ENCODE peak calls at places on chromosomes 3 and 15, in five cellular contexts. M, Z, H, D and T are unnamed samples.

GRCh38 chr15:37096878-37097568 is 3.3 kb downstream of the MEIS2 start:
- DNase-seq in M (no peak), Z (peak), H (peak), D (peak), T (no peak)

GRCh38 chr3:153553605-153553945 is 391.5 kb downstream of the RAP2B start:
- DNase-seq in D (no peak), Z (no peak), M (no peak), H (no peak), T (no peak)

GRCh38 chr3:5891721-5892120 is 704.2 kb downstream of the EDEM1 start:
- DNase-seq in Z (no peak), M (peak), H (no peak), D (no peak), T (no peak)

GRCh38 chr15:50137893-50138292 is 18.9 kb upstream of the ATP8B4 start:
- DNase-seq in M (no peak), H (peak), Z (no peak), D (no peak), T (no peak)

GRCh38 chr15:35603298-35603697 is 57.3 kb upstream of the DPH6 start:
- DNase-seq in M (peak), D (no peak), H (peak), Z (no peak), T (no peak)

GRCh38 chr15:82045179-82045891 is 483 bp downstream of the MEX3B start:
- DNase-seq in H (peak), Z (peak), D (peak), M (peak), T (no peak)

GRCh38 chr15:64731012-64731806 is 44.2 kb downstream of the RBPMS2 start:
- DNase-seq in H (peak), M (peak), D (peak), Z (peak), T (peak)

GRCh38 chr3:194633349-194634004 is at the start of gene TMEM44:
- DNase-seq in D (peak), H (peak), Z (peak), M (peak), T (no peak)

GRCh38 chr3:156605686-156606605 is 51.0 kb upstream of the SSR3 start:
- DNase-seq in D (peak), Z (peak), M (peak), H (peak), T (peak)

GRCh38 chr3:128337305-128337704 is 129.4 kb downstream of the DNAJB8 start:
- DNase-seq in M (no peak), Z (no peak), H (no peak), D (no peak), T (no peak)

GRCh38 chr15:76177491-76178040 is 117.8 kb downstream of the TMEM266 start:
- DNase-seq in D (no peak), Z (no peak), H (peak), M (peak), T (peak)

GRCh38 chr3:49266410-49267170 is 10.4 kb downstream of the C3orf62 start:
- DNase-seq in Z (no peak), M (no peak), D (no peak), H (no peak), T (no peak)

GRCh38 chr15:63553388-63553791 is 43.8 kb upstream of the FBXL22 start:
- DNase-seq in Z (no peak), D (peak), M (peak), H (peak), T (no peak)

GRCh38 chr15:44034933-44035624 is 160.0 kb downstream of the FRMD5 start:
- DNase-seq in M (peak), H (peak), D (no peak), Z (no peak), T (no peak)

GRCh38 chr3:141316851-141317250 is 51.5 kb upstream of the ZBTB38 start:
- DNase-seq in Z (no peak), M (no peak), H (no peak), D (no peak), T (no peak)

GRCh38 chr15:26561994-26562730 is 210.7 kb downstream of the GABRB3 start:
- DNase-seq in M (no peak), D (no peak), Z (no peak), H (no peak), T (no peak)

GRCh38 chr3:78048698-78049097 is 1008.8 kb downstream of the ROBO2 start:
- DNase-seq in D (no peak), M (no peak), H (no peak), Z (no peak), T (no peak)

GRCh38 chr15:78808550-78808949 is 2.7 kb downstream of the ADAMTS7 start:
- DNase-seq in Z (peak), M (peak), D (no peak), H (peak), T (no peak)

GRCh38 chr3:100525753-100526612 is 33.6 kb downstream of the TMEM45A start:
- DNase-seq in D (peak), Z (no peak), H (peak), M (peak), T (no peak)

GRCh38 chr3:136787226-136787793 is 31.6 kb upstream of the SLC35G2 start:
- DNase-seq in H (peak), Z (no peak), D (no peak), M (peak), T (no peak)

GRCh38 chr15:55714064-55714463 is 28.9 kb downstream of the PRTG start:
- DNase-seq in H (no peak), M (no peak), Z (no peak), D (no peak), T (no peak)
- TF ChIP-seq CTCF in H (no peak), M (no peak), Z (no peak), D (no peak), T (no peak)

DNA sequence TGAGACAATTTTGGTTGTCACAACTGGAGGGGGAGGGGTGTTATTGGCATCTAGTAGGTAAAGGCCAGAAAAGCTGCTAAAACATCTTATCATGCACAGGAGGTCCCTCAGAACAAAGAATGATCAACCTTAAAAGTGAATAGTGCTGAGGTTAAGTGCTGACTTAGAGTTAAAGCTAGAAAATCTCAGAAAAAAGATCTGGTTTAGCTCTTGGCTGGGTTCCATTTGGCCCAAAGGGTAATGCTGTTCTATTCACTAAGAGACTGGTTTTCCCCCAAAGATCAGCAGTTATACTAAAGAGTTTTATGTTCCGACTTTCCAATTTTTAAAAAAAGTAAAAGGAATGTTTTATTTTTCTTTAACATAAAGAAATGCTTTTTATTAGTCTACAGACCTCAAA is 15.6 kb downstream of the DCBLD2 start:
- DNase-seq in M (peak), Z (no peak), D (no peak), H (peak), T (no peak)
- H3K4me3 ChIP-seq in M (no peak), Z (no peak), D (no peak), H (no peak), T (no peak)

GRCh38 chr15:52094811-52095584 is 17.6 kb downstream of the BCL2L10 start:
- DNase-seq in Z (no peak), D (peak), H (no peak), M (no peak), T (no peak)
- H3K27ac ChIP-seq in Z (no peak), D (peak), H (peak), M (peak), T (no peak)

GRCh38 chr3:53354945-53355498 is 7.7 kb upstream of the DCP1A start:
- DNase-seq in Z (no peak), H (peak), D (no peak), M (peak), T (no peak)

GRCh38 chr3:53347261-53348064 is at the start of gene DCP1A:
- DNase-seq in H (peak), Z (peak), M (peak), D (peak), T (peak)

GRCh38 chr3:53346514-53346913 is 829 bp downstream of the DCP1A start:
- DNase-seq in D (no peak), H (no peak), Z (peak), M (peak), T (no peak)

GRCh38 chr3:53346922-53347260 is 452 bp downstream of the DCP1A start:
- DNase-seq in D (no peak), Z (no peak), M (no peak), H (no peak), T (no peak)

DNA sequence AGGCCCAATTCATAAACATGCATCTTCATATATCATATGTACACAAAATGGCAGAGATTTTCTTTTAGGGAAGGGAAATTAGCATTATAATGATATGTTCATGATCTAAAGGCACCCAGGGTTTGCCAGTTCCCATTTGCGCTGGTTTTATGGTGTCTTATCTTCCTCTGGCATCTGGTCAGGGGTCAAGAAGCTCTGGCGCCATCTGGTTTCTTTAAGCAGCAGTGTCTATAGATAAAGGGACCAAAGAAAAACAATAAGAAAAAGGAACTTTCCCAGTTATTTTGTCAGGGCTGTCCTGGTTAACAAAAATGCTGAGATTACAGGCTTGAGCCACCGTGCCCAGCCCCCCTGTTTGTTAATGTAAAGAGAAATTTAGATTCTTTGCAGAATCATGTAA is 3.3 kb upstream of the DCP1A start:
- DNase-seq in H (peak), Z (peak), D (no peak), M (no peak), T (no peak)
- TF ChIP-seq CTCF in H (peak), Z (peak), D (no peak), M (no peak), T (no peak)

DNA sequence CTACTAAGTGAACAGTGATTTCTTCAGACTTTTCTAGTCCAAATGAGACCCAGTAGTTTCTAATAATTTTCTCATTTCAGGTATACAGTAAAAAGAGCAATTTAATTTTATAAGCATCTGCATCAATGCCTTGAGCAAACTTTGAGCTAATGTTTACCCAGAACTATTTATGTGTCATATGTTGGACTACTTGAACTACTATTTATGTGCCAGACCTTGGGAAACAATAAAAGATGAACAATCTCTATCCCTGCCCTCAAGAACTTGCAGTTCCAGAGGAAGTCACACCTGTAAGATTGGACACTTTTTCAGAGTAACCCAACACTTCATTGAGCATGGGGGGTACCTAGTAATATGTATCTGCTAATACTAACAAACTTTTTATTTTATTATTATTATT is 2.3 kb upstream of the UBE3A start:
- DNase-seq in D (no peak), M (no peak), H (no peak), Z (no peak), T (no peak)
- H3K4me3 ChIP-seq in D (no peak), M (no peak), H (no peak), Z (no peak), T (no peak)

GRCh38 chr3:165196577-165197561 is 685 bp upstream of the SLITRK3 start:
- DNase-seq in M (peak), Z (peak), D (peak), H (no peak), T (no peak)
- H3K27ac ChIP-seq in M (no peak), Z (no peak), D (peak), H (no peak), T (no peak)

GRCh38 chr3:111548756-111549155 is 6.8 kb downstream of the CD96 start:
- DNase-seq in M (no peak), D (no peak), H (no peak), Z (no peak), T (no peak)
- TF ChIP-seq CTCF in M (no peak), D (no peak), H (no peak), Z (no peak), T (no peak)

DNA sequence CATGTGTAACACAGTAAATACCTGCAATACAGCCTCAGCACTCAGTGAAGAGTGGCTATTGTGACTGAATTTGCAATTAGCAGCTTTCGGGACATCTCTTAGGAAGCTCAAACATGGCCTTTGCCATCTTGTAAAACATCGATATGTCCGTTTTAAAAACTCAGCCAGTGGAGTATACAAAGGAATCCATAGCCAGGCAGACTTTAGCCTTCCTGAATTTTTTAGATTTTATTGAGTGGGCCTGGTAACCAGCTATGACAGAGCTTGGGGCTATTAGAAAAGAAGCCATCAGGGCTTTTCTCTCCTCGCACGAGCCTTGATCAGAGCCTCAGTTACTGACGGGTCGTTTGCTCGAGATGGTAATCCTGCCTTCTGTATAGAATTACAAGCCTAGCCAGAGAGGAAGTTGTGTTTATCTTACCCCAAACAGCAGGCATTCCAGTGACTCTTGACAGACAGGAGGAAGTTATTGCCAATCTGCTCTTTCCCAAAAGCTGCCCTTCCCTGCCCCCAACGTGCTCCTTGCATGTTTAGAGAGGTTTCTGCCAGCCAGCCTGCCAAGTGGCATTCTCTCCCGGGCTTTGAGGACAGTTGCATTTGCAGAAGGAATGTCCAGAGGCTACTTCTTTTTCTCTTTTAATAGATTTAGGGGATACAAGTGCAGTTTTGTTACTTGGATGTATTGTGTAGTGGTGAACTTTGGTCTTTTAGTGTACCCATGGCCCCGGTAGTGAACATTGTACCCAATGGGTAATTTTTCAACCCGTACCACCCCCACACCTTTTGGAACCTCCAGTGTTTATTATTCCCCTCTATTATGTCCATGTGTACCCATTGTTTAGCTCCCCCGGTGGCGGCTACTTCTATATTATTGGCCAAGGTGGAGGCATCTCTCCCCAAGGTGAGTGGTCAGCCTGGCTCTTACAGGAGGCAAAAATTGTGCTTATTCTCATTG is 40.6 kb downstream of the ITPR1 start:
- DNase-seq in Z (peak), H (no peak), M (peak), D (no peak), T (peak)
- H3K4me3 ChIP-seq in Z (no peak), H (no peak), M (no peak), D (no peak), T (peak)

GRCh38 chr3:51384145-51384729 is 854 bp upstream of the MANF start:
- DNase-seq in Z (peak), H (no peak), M (peak), D (no peak), T (no peak)
- H3K27ac ChIP-seq in Z (peak), H (peak), M (peak), D (peak), T (peak)

DNA sequence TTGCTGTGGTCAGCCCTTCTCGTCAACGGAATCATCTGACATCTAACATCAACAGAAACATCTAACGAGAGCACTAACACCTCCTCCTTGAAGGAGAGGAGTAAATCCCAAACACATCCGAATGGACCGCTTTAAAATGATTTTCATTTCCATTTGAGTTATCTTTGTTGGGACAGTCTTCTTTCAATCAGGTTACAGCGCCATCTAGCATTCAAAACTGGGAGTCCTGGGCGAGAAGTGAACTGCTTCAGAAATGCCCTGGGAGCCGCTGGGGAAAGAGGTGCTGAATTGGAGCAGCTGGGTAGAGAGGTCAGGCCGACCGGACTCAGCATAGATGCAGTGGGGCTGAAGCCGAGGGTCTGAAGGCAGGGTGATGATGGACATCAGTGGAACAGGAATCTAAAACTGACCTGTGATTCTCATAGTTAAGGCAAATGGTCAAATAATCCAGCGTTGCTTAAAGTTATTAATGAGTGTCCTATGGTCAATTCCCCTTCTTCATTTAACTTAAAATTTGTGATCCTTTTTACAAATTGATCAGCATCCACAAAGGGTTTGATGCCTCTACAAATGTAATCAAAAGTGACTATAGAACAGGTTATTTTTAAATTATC is 170.0 kb upstream of the NDN start:
- DNase-seq in M (peak), D (peak), H (peak), Z (peak), T (no peak)
- TF ChIP-seq CTCF in M (peak), D (peak), H (peak), Z (peak), T (no peak)